ENCODE peak calls at places on chromosomes 2 and 18, in seven cellular contexts. J is uterus, K is tibial artery, H is adrenal gland, U is MG63, T is IMR-90, L is HCT116. Q is an unnamed sample.

GRCh38 chr2:241112592-241112991 is 10.5 kb upstream of the MTERF4 start:
- DNase-seq in J (no peak), K (no peak), H (no peak), U (no peak), T (no peak), L (no peak), Q (no peak)

GRCh38 chr2:5077479-5078089 is 614.6 kb upstream of the SOX11 start:
- DNase-seq in J (no peak), K (no peak), H (no peak), U (no peak), T (no peak), L (no peak), Q (no peak)

GRCh38 chr2:204673877-204674276 is 128.6 kb downstream of the PARD3B start:
- DNase-seq in J (no peak), K (no peak), H (no peak), U (no peak), T (peak), L (no peak), Q (no peak)

GRCh38 chr18:44185981-44186380 is 494.7 kb upstream of the SETBP1 start:
- DNase-seq in J (no peak), K (no peak), H (no peak), U (no peak), T (no peak), L (no peak), Q (no peak)

GRCh38 chr18:23968638-23969037 is 45.9 kb upstream of the TTC39C start:
- DNase-seq in J (no peak), K (no peak), H (no peak), U (no peak), T (no peak), L (no peak), Q (no peak)

GRCh38 chr2:233418052-233418760 is 63.9 kb downstream of the DGKD start:
- DNase-seq in J (no peak), K (no peak), H (no peak), U (no peak), T (no peak), L (no peak), Q (peak)

GRCh38 chr18:34083910-34084309 is 140.8 kb downstream of the NOL4 start:
- DNase-seq in J (no peak), K (no peak), H (no peak), U (no peak), T (no peak), L (no peak), Q (no peak)

GRCh38 chr2:2698182-2699116 is 367.4 kb upstream of the MYT1L start:
- DNase-seq in J (no peak), K (no peak), H (no peak), U (no peak), T (no peak), L (peak), Q (no peak)

GRCh38 chr2:225999692-226000091 is 600.2 kb downstream of the NYAP2 start:
- DNase-seq in J (no peak), K (no peak), H (no peak), U (no peak), T (no peak), L (no peak), Q (no peak)

GRCh38 chr18:35422227-35422626 is 45.1 kb upstream of the ZNF396 start:
- DNase-seq in J (no peak), K (no peak), H (no peak), U (no peak), T (no peak), L (no peak), Q (no peak)

GRCh38 chr2:189477756-189478155 is 36.5 kb downstream of the WDR75 start:
- DNase-seq in J (no peak), K (no peak), H (no peak), U (no peak), T (no peak), L (no peak), Q (no peak)

GRCh38 chr18:59357928-59358327 is 1.1 kb downstream of the LMAN1 start:
- DNase-seq in J (no peak), K (no peak), H (peak), U (peak), T (peak), L (peak), Q (no peak)
- H3K4me3 ChIP-seq in J (peak), K (peak), H (no peak), U (peak), T (peak), L (peak), Q (no peak)

DNA sequence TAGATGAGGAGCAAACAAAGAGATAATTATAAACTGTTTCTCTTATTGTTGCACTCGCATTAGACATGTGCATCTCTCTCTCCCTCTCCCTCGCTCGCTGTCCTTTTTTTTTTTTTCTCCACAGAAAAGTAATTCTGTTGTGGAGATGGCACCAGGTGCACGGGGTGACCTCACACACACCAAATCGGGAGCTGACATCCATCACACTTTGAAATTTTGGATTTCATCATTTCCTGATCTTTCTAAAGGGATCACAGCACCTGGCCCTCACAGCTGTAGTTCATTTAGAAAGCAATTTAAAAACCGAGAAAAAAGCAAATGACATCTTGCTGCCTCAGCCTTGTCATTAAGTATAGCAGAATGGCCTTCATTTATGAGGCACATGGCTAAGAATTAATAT is 717.2 kb downstream of the RNF144A start:
- DNase-seq in J (no peak), K (no peak), H (no peak), U (no peak), T (no peak), L (no peak), Q (no peak)
- H3K4me3 ChIP-seq in J (no peak), K (no peak), H (no peak), U (no peak), T (no peak), L (no peak), Q (no peak)

DNA sequence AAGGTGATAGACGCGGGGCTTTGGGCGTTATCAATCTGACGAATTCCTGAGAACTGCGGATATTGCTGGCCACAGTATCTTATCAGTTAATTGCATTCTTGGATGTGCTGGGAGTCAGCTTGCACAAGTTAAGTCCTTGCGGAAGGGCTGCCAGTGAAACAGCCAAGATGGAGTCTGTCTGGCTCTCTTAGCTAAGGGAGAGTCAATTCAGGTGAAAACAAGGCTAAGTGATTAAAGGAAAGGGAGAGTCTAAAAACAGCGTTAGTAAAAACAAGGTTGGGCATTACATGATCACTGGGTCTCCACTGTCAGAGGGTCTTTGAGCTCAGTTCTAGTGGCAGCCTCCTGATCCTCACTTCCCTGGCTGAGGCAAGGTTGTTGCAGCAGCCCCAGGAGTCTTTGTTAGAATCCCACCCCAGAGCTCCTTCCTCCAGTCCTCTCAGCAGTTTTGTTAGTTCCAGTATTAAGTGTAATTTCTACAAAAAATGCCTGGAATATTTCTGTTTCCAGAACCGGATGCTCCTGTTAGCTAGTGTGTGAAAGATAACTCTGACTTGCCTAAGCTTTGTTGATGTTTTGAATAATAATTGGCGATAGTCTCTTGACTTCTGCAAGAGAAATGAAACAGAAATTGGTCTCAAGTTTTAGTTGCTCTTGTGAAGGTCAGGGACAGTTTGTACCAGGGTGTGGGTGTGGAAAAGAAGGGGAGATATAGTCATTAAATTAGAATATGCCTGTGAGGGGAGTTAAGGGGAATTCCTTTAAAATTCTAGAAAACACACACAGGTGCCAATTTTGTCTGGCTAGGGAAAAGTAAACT is 10.6 kb downstream of the CFLAR start:
- DNase-seq in J (no peak), K (no peak), H (peak), U (no peak), T (peak), L (no peak), Q (no peak)
- H3K4me3 ChIP-seq in J (no peak), K (peak), H (no peak), U (no peak), T (no peak), L (no peak), Q (no peak)

GRCh38 chr2:234494361-234495075 is 2.4 kb downstream of the ARL4C start:
- DNase-seq in J (no peak), K (no peak), H (no peak), U (peak), T (peak), L (no peak), Q (no peak)

GRCh38 chr2:234491281-234491680 is 5.6 kb downstream of the ARL4C start:
- DNase-seq in J (no peak), K (no peak), H (no peak), U (no peak), T (no peak), L (no peak), Q (no peak)

GRCh38 chr2:234491897-234492296 is 5.0 kb downstream of the ARL4C start:
- DNase-seq in J (no peak), K (no peak), H (no peak), U (no peak), T (no peak), L (no peak), Q (no peak)

GRCh38 chr2:234492687-234493086 is 4.2 kb downstream of the ARL4C start:
- DNase-seq in J (no peak), K (no peak), H (no peak), U (no peak), T (no peak), L (no peak), Q (peak)

GRCh38 chr2:234493117-234493516 is 3.8 kb downstream of the ARL4C start:
- DNase-seq in J (no peak), K (no peak), H (no peak), U (no peak), T (no peak), L (no peak), Q (no peak)
- H3K4me3 ChIP-seq in J (no peak), K (no peak), H (no peak), U (no peak), T (no peak), L (no peak), Q (no peak)

DNA sequence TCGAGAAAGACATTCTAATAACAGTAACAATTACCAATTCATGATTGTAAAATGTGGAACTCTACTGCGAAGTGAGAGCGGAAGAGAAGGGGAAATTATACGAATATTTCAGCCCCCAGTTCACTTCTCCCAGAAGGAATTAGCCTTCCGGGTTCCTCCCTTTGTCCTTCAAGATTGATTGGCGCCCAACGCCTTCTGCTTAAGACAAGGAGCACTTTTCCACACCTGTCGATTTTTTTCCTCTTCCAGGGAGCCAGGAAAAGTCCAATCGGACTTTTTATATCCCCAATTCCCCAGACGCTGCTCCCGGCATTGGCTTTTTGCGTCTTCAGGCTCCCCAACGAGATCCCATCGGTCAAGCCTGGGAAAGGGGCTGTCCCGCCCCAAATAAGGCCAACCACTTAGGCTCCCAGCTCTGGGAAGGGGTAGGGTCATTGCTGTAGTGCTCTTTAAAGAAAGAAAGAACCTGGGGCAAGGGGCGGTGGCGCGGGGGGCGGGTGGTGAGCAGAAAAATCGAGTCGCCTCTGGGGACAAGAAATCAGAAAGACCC is 1.5 kb downstream of the DSC2 start:
- DNase-seq in J (no peak), K (no peak), H (peak), U (no peak), T (no peak), L (no peak), Q (no peak)
- H3K4me3 ChIP-seq in J (peak), K (peak), H (no peak), U (no peak), T (no peak), L (peak), Q (peak)

DNA sequence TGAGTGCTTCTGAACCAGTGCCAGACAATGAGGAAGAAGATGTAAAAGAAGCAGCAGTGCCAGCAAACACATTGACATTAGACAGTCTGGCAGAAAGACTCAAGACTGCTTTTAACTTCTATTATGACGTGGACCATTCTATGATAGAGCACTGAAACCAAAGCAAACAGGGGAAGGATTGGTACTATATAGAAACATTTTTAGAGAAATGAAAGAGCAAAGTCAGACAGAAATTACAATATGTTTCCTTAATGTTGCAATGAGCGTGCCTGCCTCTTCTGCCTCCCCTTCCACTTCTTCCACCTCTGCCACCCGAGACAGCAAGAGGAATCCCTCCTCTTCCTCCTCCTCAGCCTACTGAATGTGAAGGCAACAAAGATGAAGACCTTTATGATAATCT is 39.7 kb downstream of the DHX57 start:
- DNase-seq in J (no peak), K (no peak), H (no peak), U (no peak), T (no peak), L (no peak), Q (no peak)
- H3K4me3 ChIP-seq in J (no peak), K (no peak), H (no peak), U (no peak), T (no peak), L (no peak), Q (no peak)

GRCh38 chr2:15200581-15200980 is 360.6 kb downstream of the NBAS start:
- DNase-seq in J (no peak), K (no peak), H (no peak), U (no peak), T (no peak), L (no peak), Q (no peak)

GRCh38 chr2:15206419-15206818 is 354.7 kb downstream of the NBAS start:
- DNase-seq in J (no peak), K (no peak), H (no peak), U (no peak), T (no peak), L (no peak), Q (no peak)

GRCh38 chr2:15201009-15201408 is 360.1 kb downstream of the NBAS start:
- DNase-seq in J (no peak), K (no peak), H (no peak), U (no peak), T (no peak), L (no peak), Q (no peak)

GRCh38 chr2:15205562-15205961 is 355.6 kb downstream of the NBAS start:
- DNase-seq in J (no peak), K (no peak), H (no peak), U (no peak), T (no peak), L (no peak), Q (no peak)
- H3K4me3 ChIP-seq in J (no peak), K (no peak), H (no peak), U (no peak), T (no peak), L (no peak), Q (no peak)

DNA sequence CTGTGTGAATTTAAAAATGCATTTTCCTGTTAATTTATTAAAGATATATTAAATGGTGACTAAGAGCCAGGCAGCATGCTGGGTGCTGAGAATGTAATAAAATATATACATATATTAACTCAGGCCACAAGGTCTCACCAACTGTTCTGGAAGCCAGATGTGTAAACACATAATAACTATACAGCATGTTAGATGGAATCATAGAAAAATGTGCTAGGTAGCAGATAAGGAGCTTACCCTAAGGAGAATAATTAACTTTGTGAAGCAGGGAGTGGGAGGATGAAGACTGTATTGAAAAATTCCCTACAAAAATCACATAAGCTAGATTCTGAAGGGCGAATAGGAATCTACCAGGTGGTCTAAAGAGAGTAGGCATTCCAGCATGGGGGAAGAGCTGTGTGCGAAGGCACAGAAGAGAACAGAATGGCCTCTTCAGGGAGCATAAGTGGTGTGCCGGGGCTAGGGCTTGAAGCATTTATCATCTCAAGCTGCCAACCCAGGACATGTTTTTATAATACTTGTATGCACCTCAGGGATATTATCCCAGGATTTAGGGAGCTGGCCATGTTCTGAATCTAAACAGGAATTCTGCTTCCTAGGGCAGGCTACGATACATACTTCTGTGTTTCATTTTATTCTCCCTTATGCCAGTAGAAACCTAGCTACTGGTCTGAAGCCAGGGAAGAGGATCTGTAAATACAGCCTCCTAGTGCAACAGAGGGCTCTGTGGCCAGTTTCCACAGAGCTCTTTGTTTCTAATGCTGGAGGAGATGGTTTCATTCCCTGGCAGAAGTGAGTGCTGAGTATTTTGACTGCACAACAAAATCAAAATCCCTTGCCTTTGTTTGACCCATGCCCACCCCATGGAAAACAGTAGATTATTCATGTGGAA is 56.7 kb downstream of the NEMP2 start:
- DNase-seq in J (no peak), K (no peak), H (no peak), U (no peak), T (peak), L (no peak), Q (no peak)
- H3K4me3 ChIP-seq in J (no peak), K (no peak), H (no peak), U (no peak), T (no peak), L (no peak), Q (no peak)

GRCh38 chr2:6785511-6785910 is 80.2 kb downstream of the CMPK2 start:
- DNase-seq in J (no peak), K (no peak), H (no peak), U (no peak), T (no peak), L (no peak), Q (no peak)

GRCh38 chr2:6787376-6787775 is 78.3 kb downstream of the CMPK2 start:
- DNase-seq in J (no peak), K (no peak), H (no peak), U (no peak), T (no peak), L (no peak), Q (no peak)

GRCh38 chr2:6780765-6781274 is 84.9 kb downstream of the CMPK2 start:
- DNase-seq in J (peak), K (peak), H (peak), U (peak), T (peak), L (no peak), Q (no peak)

GRCh38 chr2:6782523-6783061 is 83.1 kb downstream of the CMPK2 start:
- DNase-seq in J (no peak), K (no peak), H (no peak), U (no peak), T (no peak), L (no peak), Q (no peak)

DNA sequence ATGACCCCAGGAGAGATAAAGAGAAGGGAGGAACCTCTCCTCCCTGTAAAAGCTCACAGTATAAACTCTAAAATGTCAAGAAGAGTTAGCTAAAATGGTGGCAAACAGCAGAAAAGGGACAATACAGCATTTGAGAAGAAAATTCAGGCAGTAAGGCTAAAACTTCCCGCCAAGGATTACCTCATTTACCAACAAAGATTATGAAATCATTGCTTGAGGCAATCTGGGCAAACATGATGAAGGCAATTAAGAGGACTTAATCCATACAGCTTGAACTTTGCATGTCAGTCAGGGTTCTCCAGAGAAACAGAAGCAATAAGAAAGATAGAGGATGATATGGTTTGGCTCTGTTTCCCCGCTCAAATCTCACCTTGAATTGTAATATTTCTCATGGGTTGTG is 81.4 kb downstream of the CMPK2 start:
- DNase-seq in J (no peak), K (no peak), H (no peak), U (no peak), T (no peak), L (no peak), Q (no peak)
- H3K4me3 ChIP-seq in J (no peak), K (no peak), H (no peak), U (no peak), T (no peak), L (no peak), Q (no peak)